ENCODE peak calls at places on chromosome 18, in five cellular contexts. X is AG09319, L is neuronal stem cell, I is T-cell, B is cardiac muscle cell. S is an unnamed sample.

GRCh38 chr18:58144106-58144505 is 100.1 kb downstream of the NEDD4L start:
- DNase-seq in X (no peak), L (no peak), I (no peak), B (no peak), S (no peak)

GRCh38 chr18:47150824-47151366 is 595 bp upstream of the HDHD2 start:
- DNase-seq in X (no peak), L (no peak), I (no peak), B (no peak), S (no peak)

GRCh38 chr18:46470714-46471113 is 186.3 kb downstream of the LOXHD1 start:
- DNase-seq in X (no peak), L (no peak), I (no peak), B (no peak), S (no peak)

GRCh38 chr18:58525517-58525916 is 103.4 kb downstream of the ALPK2 start:
- DNase-seq in X (no peak), L (no peak), I (no peak), B (no peak), S (no peak)

GRCh38 chr18:43664487-43665008 is 387.3 kb upstream of the SYT4 start:
- DNase-seq in X (no peak), L (no peak), I (no peak), B (no peak), S (no peak)

GRCh38 chr18:77635858-77636257 is 386.2 kb downstream of the GALR1 start:
- DNase-seq in X (no peak), L (no peak), I (no peak), B (no peak), S (no peak)

GRCh38 chr18:1805526-1805925 is 765.8 kb downstream of the METTL4 start:
- DNase-seq in X (no peak), L (no peak), I (no peak), B (no peak), S (no peak)

GRCh38 chr18:57223160-57223870 is 76.4 kb downstream of the BOD1L2 start:
- DNase-seq in X (no peak), L (no peak), I (no peak), B (no peak), S (no peak)

GRCh38 chr18:33841221-33841967 is 263.4 kb downstream of the ASXL3 start:
- DNase-seq in X (no peak), L (no peak), I (no peak), B (no peak), S (no peak)

GRCh38 chr18:12093520-12094257 is at the start of gene ANKRD62:
- DNase-seq in X (no peak), L (no peak), I (no peak), B (no peak), S (no peak)

GRCh38 chr18:3585656-3586509 is 135.9 kb downstream of the TGIF1 start:
- DNase-seq in X (no peak), L (peak), I (peak), B (peak), S (peak)

GRCh38 chr18:12621737-12622306 is 36.1 kb downstream of the SPIRE1 start:
- DNase-seq in X (no peak), L (no peak), I (no peak), B (peak), S (no peak)

GRCh38 chr18:48663931-48664847 is 125.4 kb downstream of the CTIF start:
- DNase-seq in X (peak), L (peak), I (no peak), B (peak), S (peak)

GRCh38 chr18:23154823-23155517 is 19.7 kb downstream of the CABLES1 start:
- DNase-seq in X (no peak), L (no peak), I (no peak), B (no peak), S (no peak)

GRCh38 chr18:23337599-23338444 is 115.3 kb upstream of the RIOK3 start:
- DNase-seq in X (no peak), L (no peak), I (no peak), B (peak), S (peak)

GRCh38 chr18:25962176-25962575 is 128.2 kb downstream of the SS18 start:
- DNase-seq in X (no peak), L (no peak), I (no peak), B (no peak), S (no peak)

GRCh38 chr18:9716780-9717563 is 8.9 kb downstream of the RAB31 start:
- DNase-seq in X (no peak), L (no peak), I (no peak), B (no peak), S (no peak)

GRCh38 chr18:73487956-73488355 is 620.2 kb upstream of the NETO1 start:
- DNase-seq in X (no peak), L (no peak), I (no peak), B (peak), S (no peak)

GRCh38 chr18:56748698-56749268 is 97.6 kb downstream of the WDR7 start:
- DNase-seq in X (peak), L (peak), I (no peak), B (peak), S (peak)

GRCh38 chr18:28736223-28736622 is 559.3 kb upstream of the CDH2 start:
- DNase-seq in X (no peak), L (no peak), I (no peak), B (no peak), S (no peak)

GRCh38 chr18:32707153-32707552 is 65.7 kb downstream of the KLHL14 start:
- DNase-seq in X (no peak), L (no peak), I (no peak), B (no peak), S (peak)

GRCh38 chr18:995641-996040 is 91.0 kb downstream of the ADCYAP1 start:
- DNase-seq in X (no peak), L (no peak), I (no peak), B (peak), S (no peak)

GRCh38 chr18:3914833-3915598 is 465.0 kb downstream of the TGIF1 start:
- DNase-seq in X (no peak), L (no peak), I (no peak), B (no peak), S (no peak)

GRCh38 chr18:36075862-36076587 is 8.7 kb upstream of the RPRD1A start:
- DNase-seq in X (peak), L (no peak), I (no peak), B (peak), S (peak)

GRCh38 chr18:76981388-76981968 is 151.1 kb downstream of the MBP start:
- DNase-seq in X (no peak), L (no peak), I (no peak), B (no peak), S (no peak)

GRCh38 chr18:54033087-54033486 is 191.4 kb downstream of the MBD2 start:
- DNase-seq in X (no peak), L (no peak), I (no peak), B (no peak), S (no peak)

GRCh38 chr18:59783138-59783537 is 85.9 kb upstream of the CCBE1 start:
- DNase-seq in X (no peak), L (peak), I (no peak), B (peak), S (peak)

GRCh38 chr18:34624551-34624950 is 85.5 kb upstream of the DTNA start:
- DNase-seq in X (no peak), L (no peak), I (no peak), B (no peak), S (no peak)

GRCh38 chr18:54957295-54957694 is 2.0 kb downstream of the CCDC68 start:
- DNase-seq in X (no peak), L (no peak), I (no peak), B (no peak), S (no peak)

GRCh38 chr18:79515944-79516351 is 120.2 kb downstream of the NFATC1 start:
- DNase-seq in X (no peak), L (no peak), I (no peak), B (peak), S (no peak)

GRCh38 chr18:78972385-78972918 is 7.2 kb upstream of the SALL3 start:
- DNase-seq in X (no peak), L (no peak), I (no peak), B (no peak), S (no peak)